ENCODE peak calls at places on chromosomes 4 and X, in five cellular contexts. C is CD4-positive, alpha-beta memory T cell; B is CD8-positive, alpha-beta memory T cell; G is spleen; L is fibroblast of lung. X is an unnamed sample.

GRCh38 chrX:15915959-15916703 is 61.5 kb upstream of the AP1S2 start:
- DNase-seq in C (no peak), B (no peak), G (no peak), L (no peak), X (no peak)

GRCh38 chr4:19651481-19651880 is 600.2 kb upstream of the SLIT2 start:
- DNase-seq in C (no peak), B (no peak), G (no peak), L (no peak), X (no peak)

GRCh38 chrX:134990475-134991473 is at the start of gene SMIM10:
- DNase-seq in C (no peak), B (peak), G (peak), L (peak), X (peak)

GRCh38 chr4:127631420-127631819 is 1.3 kb upstream of the INTU start:
- DNase-seq in C (no peak), B (no peak), G (no peak), L (peak), X (no peak)

GRCh38 chr4:10028910-10029309 is 7.6 kb upstream of the SLC2A9 start:
- DNase-seq in C (no peak), B (no peak), G (no peak), L (no peak), X (no peak)

GRCh38 chr4:33649015-33649414 is 2595.3 kb downstream of the ARAP2 start:
- DNase-seq in C (no peak), B (no peak), G (no peak), L (peak), X (peak)

GRCh38 chrX:77003956-77004355 is 443.2 kb upstream of the FGF16 start:
- DNase-seq in C (no peak), B (no peak), G (no peak), L (no peak), X (no peak)

GRCh38 chr4:178275671-178276360 is 833.6 kb upstream of the AGA start:
- DNase-seq in C (no peak), B (no peak), G (no peak), L (no peak), X (no peak)

GRCh38 chr4:119139822-119140252 is 4.2 kb downstream of the MYOZ2 start:
- DNase-seq in C (peak), B (no peak), G (no peak), L (no peak), X (no peak)

GRCh38 chrX:72120798-72121197 is 10.9 kb downstream of the RTL5 start:
- DNase-seq in C (no peak), B (no peak), G (no peak), L (no peak), X (no peak)

GRCh38 chrX:2242326-2242725 is 258.4 kb downstream of the DHRSX start:
- DNase-seq in C (no peak), B (no peak), G (no peak), L (no peak), X (no peak)

GRCh38 chr4:42816189-42816588 is 76.3 kb upstream of the GRXCR1 start:
- DNase-seq in C (no peak), B (no peak), G (no peak), L (no peak), X (no peak)

GRCh38 chr4:156280726-156281125 is 327.1 kb upstream of the CTSO start:
- DNase-seq in C (no peak), B (no peak), G (no peak), L (no peak), X (no peak)

GRCh38 chr4:78612398-78613005 is 60.9 kb downstream of the ANXA3 start:
- DNase-seq in C (no peak), B (no peak), G (no peak), L (peak), X (no peak)

GRCh38 chr4:185723619-185724150 is 88.3 kb downstream of the SORBS2 start:
- DNase-seq in C (no peak), B (no peak), G (no peak), L (no peak), X (no peak)

GRCh38 chr4:87046111-87046510 is 111.3 kb downstream of the AFF1 start:
- DNase-seq in C (no peak), B (no peak), G (no peak), L (no peak), X (no peak)

GRCh38 chr4:144645102-144645469 is 870 bp upstream of the HHIP start:
- DNase-seq in C (no peak), B (no peak), G (no peak), L (no peak), X (no peak)

GRCh38 chr4:176290520-176290919 is 21.5 kb upstream of the ASB5 start:
- DNase-seq in C (no peak), B (no peak), G (no peak), L (no peak), X (no peak)

GRCh38 chr4:3820016-3820805 is 54.0 kb downstream of the ADRA2C start:
- DNase-seq in C (no peak), B (no peak), G (no peak), L (no peak), X (no peak)

GRCh38 chr4:3822230-3822947 is 56.2 kb downstream of the ADRA2C start:
- DNase-seq in C (no peak), B (no peak), G (no peak), L (no peak), X (no peak)

GRCh38 chr4:3819210-3819919 is 53.2 kb downstream of the ADRA2C start:
- DNase-seq in C (no peak), B (no peak), G (no peak), L (no peak), X (no peak)

GRCh38 chr4:3821580-3822229 is 55.5 kb downstream of the ADRA2C start:
- DNase-seq in C (no peak), B (no peak), G (no peak), L (no peak), X (no peak)

DNA sequence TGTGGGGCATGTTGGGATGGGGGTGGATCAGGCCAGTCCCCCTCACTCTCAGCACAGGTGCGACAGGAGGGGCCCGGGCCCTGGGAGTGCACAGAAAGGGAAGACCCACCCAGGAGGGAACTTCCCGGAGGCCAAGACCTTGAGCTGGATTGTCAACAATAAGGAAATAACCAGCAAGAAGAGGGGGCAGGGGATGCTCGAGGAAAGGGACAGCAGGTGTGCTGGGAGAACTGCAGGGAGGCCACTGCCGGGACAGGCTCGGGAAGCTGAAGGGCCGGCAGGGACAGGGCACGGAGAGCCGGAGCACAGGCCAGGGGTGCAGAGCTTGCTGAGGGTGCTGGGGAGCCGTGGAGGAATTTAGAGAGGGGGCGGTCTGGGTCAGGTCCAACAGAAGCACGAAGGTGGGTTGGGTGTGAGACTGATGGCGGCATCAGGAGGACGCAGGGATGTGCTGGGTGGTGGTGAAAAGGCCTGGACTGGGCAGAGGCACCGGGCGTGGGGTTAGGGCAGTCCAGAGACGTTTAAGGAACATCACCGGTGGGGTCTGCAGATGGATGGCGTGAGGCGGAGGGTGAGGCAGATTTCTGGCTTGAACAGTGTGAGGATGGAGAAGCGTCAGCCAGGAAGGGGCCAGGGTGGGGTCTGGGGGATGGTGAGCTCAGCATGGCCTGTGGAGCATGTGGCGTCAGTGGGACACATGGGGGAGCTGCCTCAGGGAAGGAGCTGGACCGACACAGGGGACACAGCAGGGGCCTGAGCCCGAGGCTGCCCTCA is 54.8 kb downstream of the ADRA2C start:
- DNase-seq in C (no peak), B (no peak), G (no peak), L (no peak), X (no peak)
- H3K4me3 ChIP-seq in C (no peak), B (no peak), G (no peak), L (no peak), X (no peak)

GRCh38 chr4:2847297-2847871 is 3.7 kb downstream of the ADD1 start:
- DNase-seq in C (no peak), B (no peak), G (peak), L (no peak), X (no peak)
- H3K4me3 ChIP-seq in C (no peak), B (no peak), G (no peak), L (no peak), X (no peak)

DNA sequence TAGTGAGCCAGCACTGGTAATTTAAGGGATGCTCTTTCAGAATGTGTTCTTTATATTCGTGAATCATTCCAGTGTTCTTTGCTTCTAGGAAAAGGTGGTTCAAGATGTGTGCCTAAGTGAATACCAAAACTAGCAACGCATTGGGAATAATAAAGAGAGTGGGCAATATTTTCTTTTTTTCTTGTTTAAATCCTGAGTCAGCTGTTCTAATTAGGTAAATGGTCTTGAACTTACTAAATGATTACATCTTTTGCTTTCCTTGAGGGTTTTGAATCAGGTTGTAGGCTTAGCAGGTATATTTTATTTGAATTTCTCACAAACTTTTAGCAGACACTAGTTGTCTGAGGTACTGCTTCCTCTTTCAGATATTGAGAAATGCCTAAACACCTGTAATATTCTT is 29.5 kb downstream of the ENPEP start:
- DNase-seq in C (no peak), B (no peak), G (no peak), L (no peak), X (no peak)
- H3K4me3 ChIP-seq in C (no peak), B (no peak), G (no peak), L (no peak), X (no peak)

GRCh38 chr4:182449960-182450359 is 206.8 kb downstream of the TENM3 start:
- DNase-seq in C (no peak), B (no peak), G (no peak), L (peak), X (no peak)

GRCh38 chr4:182449186-182449880 is 206.1 kb downstream of the TENM3 start:
- DNase-seq in C (no peak), B (no peak), G (no peak), L (peak), X (no peak)

GRCh38 chr4:182447938-182448280 is 204.7 kb downstream of the TENM3 start:
- DNase-seq in C (no peak), B (no peak), G (no peak), L (peak), X (no peak)

GRCh38 chr4:182453830-182454229 is 210.6 kb downstream of the TENM3 start:
- DNase-seq in C (no peak), B (no peak), G (no peak), L (no peak), X (no peak)

DNA sequence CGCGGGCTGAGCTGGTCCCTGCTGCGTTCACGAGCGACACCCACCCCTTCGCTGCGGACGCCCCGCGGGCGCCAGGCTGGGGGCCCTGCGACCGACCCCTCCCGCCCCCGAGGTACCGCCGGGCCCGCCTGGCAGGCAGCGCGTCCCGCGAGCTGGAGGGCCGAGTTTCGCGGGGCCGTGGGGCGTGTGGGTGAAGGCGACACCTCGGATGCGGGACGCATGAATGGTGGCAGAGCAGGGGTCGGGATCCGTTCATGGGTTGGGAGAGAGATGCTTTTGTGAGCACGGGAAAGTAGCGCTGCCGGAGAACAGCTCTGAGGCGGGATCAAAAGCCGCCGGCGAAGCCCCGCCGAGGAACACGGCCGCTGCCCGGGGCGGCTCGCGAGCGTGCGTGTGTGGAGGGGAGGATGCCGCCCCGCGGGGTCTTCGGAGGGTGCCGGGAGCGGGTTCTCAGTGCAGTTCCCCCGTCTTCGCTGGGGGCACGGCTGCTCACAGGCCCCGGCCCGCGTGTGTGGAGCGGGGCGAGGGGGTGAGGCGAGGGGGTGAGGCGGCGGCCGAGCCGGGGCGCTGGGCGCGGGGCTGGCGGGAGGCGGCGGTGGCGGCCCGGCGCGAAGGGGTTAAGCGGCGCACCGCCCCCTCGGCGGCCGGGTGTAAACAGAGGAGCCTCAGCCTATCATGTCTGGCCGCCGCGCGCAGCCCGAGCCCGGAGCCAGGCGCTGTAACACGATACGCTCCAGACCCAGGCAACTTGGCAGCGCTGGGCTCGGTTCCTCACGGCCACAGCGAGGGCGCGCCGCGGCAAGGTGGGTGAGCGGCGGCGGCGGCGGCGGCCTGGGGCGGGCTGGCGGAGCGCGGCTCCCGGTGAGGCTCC is 205.3 kb downstream of the TENM3 start:
- DNase-seq in C (peak), B (no peak), G (peak), L (peak), X (peak)
- H3K4me3 ChIP-seq in C (no peak), B (no peak), G (peak), L (peak), X (peak)

X was measured in skeletal muscle cell.